ENCODE peak calls at places on chromosomes 1 and 21, in seven cellular contexts. One of them, this sample, is unnamed.

GRCh38 chr1:211129790-211130189 is 4.2 kb downstream of the KCNH1 start:
- DNase-seq in mesendoderm: no peak
- DNase-seq in neural progenitor cell: no peak
- DNase-seq in esophagus muscularis mucosa: no peak
- DNase-seq in heart right ventricle: no peak
- DNase-seq in choroid plexus epithelial cell: no peak
- DNase-seq in HFF-Myc: no peak
- DNase-seq in this sample: no peak

GRCh38 chr1:22452401-22452963 is 831 bp downstream of the ZBTB40 start:
- DNase-seq in esophagus muscularis mucosa: peak; percentile 93
- DNase-seq in heart right ventricle: no peak
- DNase-seq in mesendoderm: no peak
- DNase-seq in choroid plexus epithelial cell: peak; percentile 60
- DNase-seq in HFF-Myc: no peak
- DNase-seq in neural progenitor cell: no peak
- DNase-seq in this sample: no peak

GRCh38 chr1:160211010-160211790 is 6.0 kb downstream of the PEA15 start:
- DNase-seq in esophagus muscularis mucosa: no peak
- DNase-seq in heart right ventricle: no peak
- DNase-seq in mesendoderm: peak; percentile 77
- DNase-seq in choroid plexus epithelial cell: no peak
- DNase-seq in HFF-Myc: no peak
- DNase-seq in neural progenitor cell: peak; percentile 67
- DNase-seq in this sample: no peak

GRCh38 chr1:20819818-20820217 is 32.7 kb upstream of the HP1BP3 start:
- DNase-seq in heart right ventricle: no peak
- DNase-seq in neural progenitor cell: no peak
- DNase-seq in HFF-Myc: no peak
- DNase-seq in esophagus muscularis mucosa: no peak
- DNase-seq in mesendoderm: no peak
- DNase-seq in choroid plexus epithelial cell: no peak
- DNase-seq in this sample: no peak

GRCh38 chr1:91952187-91952586 is 3.0 kb downstream of the BRDT start:
- DNase-seq in choroid plexus epithelial cell: no peak
- DNase-seq in heart right ventricle: no peak
- DNase-seq in neural progenitor cell: peak; percentile 24
- DNase-seq in HFF-Myc: no peak
- DNase-seq in esophagus muscularis mucosa: no peak
- DNase-seq in mesendoderm: no peak
- DNase-seq in this sample: no peak

GRCh38 chr1:180565472-180565871 is 6.7 kb downstream of the OVAAL start:
- DNase-seq in mesendoderm: no peak
- DNase-seq in heart right ventricle: no peak
- DNase-seq in neural progenitor cell: no peak
- DNase-seq in HFF-Myc: no peak
- DNase-seq in choroid plexus epithelial cell: no peak
- DNase-seq in esophagus muscularis mucosa: no peak
- DNase-seq in this sample: no peak

GRCh38 chr1:41891403-41891896 is 27.3 kb downstream of the HIVEP3 start:
- DNase-seq in neural progenitor cell: peak; percentile 39
- DNase-seq in heart right ventricle: no peak
- DNase-seq in choroid plexus epithelial cell: peak; percentile 73
- DNase-seq in mesendoderm: peak; percentile 38
- DNase-seq in esophagus muscularis mucosa: no peak
- DNase-seq in HFF-Myc: no peak
- DNase-seq in this sample: peak; percentile 80

GRCh38 chr21:26555554-26555953 is 17.5 kb downstream of the CYYR1 start:
- DNase-seq in esophagus muscularis mucosa: no peak
- DNase-seq in heart right ventricle: no peak
- DNase-seq in choroid plexus epithelial cell: no peak
- DNase-seq in mesendoderm: no peak
- DNase-seq in HFF-Myc: no peak
- DNase-seq in neural progenitor cell: no peak
- DNase-seq in this sample: no peak

GRCh38 chr1:64482128-64482527 is 12.2 kb downstream of the CACHD1 start:
- DNase-seq in mesendoderm: no peak
- DNase-seq in HFF-Myc: no peak
- DNase-seq in esophagus muscularis mucosa: no peak
- DNase-seq in choroid plexus epithelial cell: no peak
- DNase-seq in heart right ventricle: no peak
- DNase-seq in neural progenitor cell: no peak
- DNase-seq in this sample: no peak

GRCh38 chr1:57485643-57486042 is 61.8 kb upstream of the DAB1 start:
- DNase-seq in esophagus muscularis mucosa: no peak
- DNase-seq in heart right ventricle: no peak
- DNase-seq in neural progenitor cell: no peak
- DNase-seq in choroid plexus epithelial cell: peak; percentile 67
- DNase-seq in mesendoderm: no peak
- DNase-seq in HFF-Myc: no peak
- DNase-seq in this sample: no peak

GRCh38 chr1:209154916-209155315 is 428.6 kb upstream of the CAMK1G start:
- DNase-seq in choroid plexus epithelial cell: no peak
- DNase-seq in heart right ventricle: no peak
- DNase-seq in neural progenitor cell: peak; percentile 23
- DNase-seq in HFF-Myc: no peak
- DNase-seq in mesendoderm: peak; percentile 14
- DNase-seq in esophagus muscularis mucosa: no peak
- DNase-seq in this sample: no peak

GRCh38 chr21:34072145-34073031 is 990 bp upstream of the MRPS6 start:
- DNase-seq in HFF-Myc: no peak
- DNase-seq in heart right ventricle: no peak
- DNase-seq in esophagus muscularis mucosa: no peak
- DNase-seq in mesendoderm: no peak
- DNase-seq in choroid plexus epithelial cell: no peak
- DNase-seq in neural progenitor cell: no peak
- DNase-seq in this sample: no peak

GRCh38 chr1:156814571-156815260 is 1.9 kb downstream of the SH2D2A start:
- DNase-seq in choroid plexus epithelial cell: no peak
- DNase-seq in neural progenitor cell: no peak
- DNase-seq in HFF-Myc: no peak
- DNase-seq in esophagus muscularis mucosa: no peak
- DNase-seq in mesendoderm: no peak
- DNase-seq in heart right ventricle: no peak
- DNase-seq in this sample: peak; percentile 85

GRCh38 chr1:43843684-43844083 is 89.9 kb upstream of the ARTN start:
- DNase-seq in choroid plexus epithelial cell: no peak
- DNase-seq in HFF-Myc: no peak
- DNase-seq in neural progenitor cell: no peak
- DNase-seq in mesendoderm: peak; percentile 61
- DNase-seq in heart right ventricle: no peak
- DNase-seq in esophagus muscularis mucosa: peak; percentile 19
- DNase-seq in this sample: no peak

GRCh38 chr1:5513891-5514515 is 478.2 kb downstream of the NPHP4 start:
- DNase-seq in heart right ventricle: no peak
- DNase-seq in esophagus muscularis mucosa: no peak
- DNase-seq in HFF-Myc: no peak
- DNase-seq in mesendoderm: no peak
- DNase-seq in choroid plexus epithelial cell: peak; percentile 1
- DNase-seq in neural progenitor cell: no peak
- DNase-seq in this sample: no peak

GRCh38 chr1:41804176-41804575 is 114.5 kb downstream of the HIVEP3 start:
- DNase-seq in neural progenitor cell: no peak
- DNase-seq in mesendoderm: no peak
- DNase-seq in HFF-Myc: no peak
- DNase-seq in esophagus muscularis mucosa: no peak
- DNase-seq in choroid plexus epithelial cell: no peak
- DNase-seq in heart right ventricle: no peak
- DNase-seq in this sample: no peak

GRCh38 chr1:52748119-52748518 is 21.9 kb downstream of the ZYG11B start:
- DNase-seq in neural progenitor cell: no peak
- DNase-seq in heart right ventricle: no peak
- DNase-seq in esophagus muscularis mucosa: no peak
- DNase-seq in HFF-Myc: no peak
- DNase-seq in choroid plexus epithelial cell: peak; percentile 41
- DNase-seq in mesendoderm: no peak
- DNase-seq in this sample: no peak

GRCh38 chr1:22969224-22969829 is 3.3 kb downstream of the LACTBL1 start:
- DNase-seq in choroid plexus epithelial cell: peak; percentile 97
- DNase-seq in esophagus muscularis mucosa: no peak
- DNase-seq in heart right ventricle: no peak
- DNase-seq in neural progenitor cell: no peak
- DNase-seq in mesendoderm: no peak
- DNase-seq in HFF-Myc: peak; percentile 61
- DNase-seq in this sample: no peak

GRCh38 chr1:70084314-70084915 is 121.0 kb downstream of the LRRC40 start:
- DNase-seq in esophagus muscularis mucosa: no peak
- DNase-seq in mesendoderm: no peak
- DNase-seq in heart right ventricle: no peak
- DNase-seq in choroid plexus epithelial cell: peak; percentile 63
- DNase-seq in HFF-Myc: no peak
- DNase-seq in neural progenitor cell: no peak
- DNase-seq in this sample: no peak

GRCh38 chr1:93597697-93598096 is 83.9 kb downstream of the BCAR3 start:
- DNase-seq in neural progenitor cell: no peak
- DNase-seq in heart right ventricle: peak; percentile 68
- DNase-seq in HFF-Myc: no peak
- DNase-seq in mesendoderm: no peak
- DNase-seq in esophagus muscularis mucosa: no peak
- DNase-seq in choroid plexus epithelial cell: no peak
- DNase-seq in this sample: no peak

DNA sequence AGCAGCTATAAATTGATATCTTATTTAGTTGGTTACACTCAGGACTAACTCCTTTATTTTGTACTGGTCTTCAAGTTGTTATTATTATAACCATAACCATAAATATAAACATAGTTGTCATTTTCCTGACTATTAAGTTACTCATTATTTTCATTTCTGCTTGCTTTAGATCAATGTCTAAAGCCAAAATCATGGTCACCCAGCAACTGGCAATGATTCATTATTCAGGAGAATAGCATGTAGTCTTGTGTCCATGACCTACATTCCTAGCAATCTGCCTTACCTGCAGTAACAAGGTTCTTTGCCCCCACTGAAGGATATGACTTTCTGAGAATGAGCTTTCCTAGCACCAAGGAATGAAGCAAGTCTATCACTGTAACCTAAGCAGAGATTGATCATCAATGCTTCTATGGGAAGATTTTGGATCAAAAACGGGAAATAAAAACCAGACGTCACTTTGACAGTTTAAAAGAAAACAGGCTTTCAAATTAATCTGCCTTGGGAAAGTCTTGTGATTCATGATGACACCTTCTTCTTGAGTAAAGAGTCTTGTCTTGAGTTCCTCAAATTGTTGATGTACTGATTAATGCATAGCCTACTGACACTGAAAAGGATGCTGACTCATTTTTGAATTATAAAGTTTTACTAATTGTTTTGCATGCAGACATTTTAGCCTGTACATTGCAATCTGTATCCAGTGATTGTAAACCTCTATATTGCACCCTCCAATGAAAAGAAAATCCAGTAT is 203.3 kb upstream of the IVNS1ABP start:
- DNase-seq in esophagus muscularis mucosa: no peak
- DNase-seq in neural progenitor cell: no peak
- DNase-seq in mesendoderm: no peak
- DNase-seq in heart right ventricle: no peak
- DNase-seq in choroid plexus epithelial cell: peak; percentile 16
- DNase-seq in HFF-Myc: no peak
- DNase-seq in this sample: no peak
- H3K4me3 ChIP-seq in esophagus muscularis mucosa: no peak overlapping the region
- H3K4me3 ChIP-seq in neural progenitor cell: no peak overlapping the region
- H3K4me3 ChIP-seq in mesendoderm: no peak overlapping the region
- H3K4me3 ChIP-seq in heart right ventricle: no peak overlapping the region
- H3K4me3 ChIP-seq in choroid plexus epithelial cell: no peak overlapping the region
- H3K4me3 ChIP-seq in HFF-Myc: no peak overlapping the region
- H3K4me3 ChIP-seq in this sample: no peak overlapping the region

GRCh38 chr21:16407403-16408279 is 677.9 kb downstream of the USP25 start:
- DNase-seq in mesendoderm: no peak
- DNase-seq in heart right ventricle: no peak
- DNase-seq in HFF-Myc: no peak
- DNase-seq in choroid plexus epithelial cell: no peak
- DNase-seq in neural progenitor cell: no peak
- DNase-seq in esophagus muscularis mucosa: no peak
- DNase-seq in this sample: no peak
- H3K4me3 ChIP-seq in mesendoderm: no peak overlapping the region
- H3K4me3 ChIP-seq in heart right ventricle: no peak overlapping the region
- H3K4me3 ChIP-seq in HFF-Myc: no peak overlapping the region
- H3K4me3 ChIP-seq in choroid plexus epithelial cell: no peak overlapping the region
- H3K4me3 ChIP-seq in neural progenitor cell: no peak overlapping the region
- H3K4me3 ChIP-seq in esophagus muscularis mucosa: no peak overlapping the region
- H3K4me3 ChIP-seq in this sample: no peak overlapping the region

DNA sequence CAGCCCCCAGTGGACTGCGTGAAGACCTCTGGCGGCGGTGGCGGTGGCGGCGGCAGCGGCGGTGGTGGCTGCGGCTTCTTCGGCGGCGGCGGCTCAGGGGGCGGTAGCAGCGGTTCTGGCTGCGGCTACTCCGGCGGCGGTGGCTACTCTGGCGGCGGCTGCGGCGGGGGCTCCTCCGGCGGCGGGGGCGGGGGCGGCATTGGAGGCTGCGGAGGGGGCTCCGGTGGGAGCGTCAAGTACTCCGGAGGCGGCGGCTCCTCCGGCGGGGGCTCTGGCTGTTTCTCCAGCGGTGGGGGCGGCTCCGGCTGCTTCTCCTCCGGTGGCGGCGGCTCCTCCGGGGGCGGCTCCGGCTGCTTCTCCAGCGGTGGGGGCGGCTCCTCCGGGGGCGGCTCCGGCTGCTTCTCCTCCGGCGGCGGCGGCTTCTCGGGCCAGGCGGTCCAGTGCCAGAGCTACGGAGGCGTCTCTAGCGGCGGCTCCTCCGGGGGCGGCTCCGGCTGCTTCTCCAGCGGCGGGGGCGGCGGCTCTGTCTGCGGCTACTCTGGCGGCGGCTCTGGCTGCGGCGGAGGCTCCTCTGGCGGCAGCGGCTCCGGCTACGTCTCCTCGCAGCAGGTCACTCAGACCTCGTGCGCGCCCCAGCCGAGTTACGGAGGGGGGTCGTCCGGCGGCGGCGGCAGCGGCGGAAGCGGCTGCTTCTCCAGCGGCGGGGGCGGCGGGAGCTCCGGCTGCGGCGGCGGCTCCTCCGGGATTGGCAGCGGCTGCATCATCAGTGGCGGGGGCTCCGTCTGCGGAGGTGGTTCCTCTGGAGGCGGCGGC is 1.7 kb downstream of the LORICRIN start:
- DNase-seq in HFF-Myc: no peak
- DNase-seq in mesendoderm: peak; percentile 62
- DNase-seq in heart right ventricle: peak; percentile 29
- DNase-seq in neural progenitor cell: no peak
- DNase-seq in choroid plexus epithelial cell: peak; percentile 7
- DNase-seq in esophagus muscularis mucosa: peak; percentile 91
- DNase-seq in this sample: peak; percentile 14
- H3K4me3 ChIP-seq in HFF-Myc: peak overlapping the region; percentile 15
- H3K4me3 ChIP-seq in mesendoderm: no peak overlapping the region
- H3K4me3 ChIP-seq in heart right ventricle: peak overlapping the region; percentile 48
- H3K4me3 ChIP-seq in neural progenitor cell: no peak overlapping the region
- H3K4me3 ChIP-seq in choroid plexus epithelial cell: peak overlapping the region; percentile 11
- H3K4me3 ChIP-seq in esophagus muscularis mucosa: peak overlapping the region; percentile 63
- H3K4me3 ChIP-seq in this sample: peak overlapping the region; percentile 33

DNA sequence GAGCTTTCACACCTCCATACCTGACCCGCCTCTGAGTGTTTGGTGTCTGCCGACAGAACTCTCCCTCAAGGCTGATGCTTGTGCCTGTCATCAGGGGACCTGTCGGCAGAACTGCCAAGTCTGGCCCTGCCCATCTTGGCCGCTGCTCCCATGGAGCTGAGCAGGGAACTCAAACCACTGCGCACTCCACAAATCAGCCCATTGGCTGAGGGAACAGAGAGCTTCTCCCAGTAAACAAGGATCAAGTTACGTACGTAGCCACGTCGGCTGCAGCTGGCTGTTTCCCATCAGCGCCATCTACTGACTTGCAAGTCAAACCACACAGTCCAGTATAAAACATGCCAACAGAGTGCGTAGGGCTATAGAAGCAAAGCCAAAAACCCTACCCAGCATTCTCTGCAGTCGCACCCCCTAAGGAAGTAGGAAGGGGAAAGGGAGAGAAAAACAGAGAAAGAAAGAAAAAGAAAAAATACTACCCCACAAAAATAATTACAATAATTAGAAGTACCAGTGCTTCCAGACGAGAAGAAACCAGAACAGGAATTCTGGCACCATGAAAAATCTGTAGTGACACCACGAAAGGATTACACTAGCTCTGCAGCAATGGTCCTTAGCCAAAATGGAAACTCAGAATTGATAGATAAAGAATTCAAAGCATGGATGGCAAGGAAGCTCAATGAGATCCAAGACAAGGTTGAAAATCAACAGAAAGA is 13.1 kb downstream of the KRTAP13-1 start:
- DNase-seq in HFF-Myc: peak; percentile 12
- DNase-seq in mesendoderm: peak; percentile 99
- DNase-seq in neural progenitor cell: peak; percentile 89
- DNase-seq in esophagus muscularis mucosa: no peak
- DNase-seq in choroid plexus epithelial cell: peak; percentile 84
- DNase-seq in heart right ventricle: peak; percentile 17
- DNase-seq in this sample: peak; percentile 1
- H3K4me3 ChIP-seq in HFF-Myc: no peak overlapping the region
- H3K4me3 ChIP-seq in mesendoderm: no peak overlapping the region
- H3K4me3 ChIP-seq in neural progenitor cell: no peak overlapping the region
- H3K4me3 ChIP-seq in esophagus muscularis mucosa: no peak overlapping the region
- H3K4me3 ChIP-seq in choroid plexus epithelial cell: no peak overlapping the region
- H3K4me3 ChIP-seq in heart right ventricle: no peak overlapping the region
- H3K4me3 ChIP-seq in this sample: no peak overlapping the region